ENCODE peak calls at places on chromosomes 11 and 22, in four cellular contexts. V is cardiac fibroblast, L is coronary artery, J is mucosa of descending colon. T is an unnamed sample.

GRCh38 chr22:40797427-40797826 is 21.7 kb downstream of the SLC25A17 start:
- DNase-seq in V (no peak), L (no peak), J (no peak), T (no peak)

GRCh38 chr22:49972163-49973017 is 11.8 kb downstream of the PIM3 start:
- DNase-seq in V (no peak), L (peak), J (peak), T (no peak)

GRCh38 chr11:111797145-111797581 is 31.0 kb upstream of the PPP2R1B start:
- DNase-seq in V (peak), L (no peak), J (peak), T (no peak)

GRCh38 chr11:18012314-18012905 is 437 bp downstream of the SERGEF start:
- DNase-seq in V (peak), L (peak), J (peak), T (no peak)

GRCh38 chr11:86608251-86608799 is 64.1 kb downstream of the ME3 start:
- DNase-seq in V (peak), L (no peak), J (peak), T (no peak)

GRCh38 chr11:44774131-44774530 is 47.4 kb downstream of the TSPAN18 start:
- DNase-seq in V (peak), L (peak), J (peak), T (no peak)

GRCh38 chr22:49568751-49569285 is 258.9 kb downstream of the BRD1 start:
- DNase-seq in V (no peak), L (no peak), J (no peak), T (no peak)

GRCh38 chr22:36619797-36620390 is 83.7 kb downstream of the CACNG2 start:
- DNase-seq in V (no peak), L (peak), J (no peak), T (no peak)

GRCh38 chr11:30631148-30631547 is 45.0 kb upstream of the MPPED2 start:
- DNase-seq in V (no peak), L (no peak), J (no peak), T (no peak)

GRCh38 chr22:47692811-47693210 is 930.4 kb downstream of the TBC1D22A start:
- DNase-seq in V (no peak), L (no peak), J (no peak), T (no peak)

GRCh38 chr22:16957781-16958180 is 50.2 kb downstream of the GAB4 start:
- DNase-seq in V (no peak), L (no peak), J (no peak), T (no peak)

GRCh38 chr22:44147036-44147645 is 33.6 kb upstream of the PARVG start:
- DNase-seq in V (no peak), L (no peak), J (no peak), T (no peak)

GRCh38 chr22:19121631-19122142 is 525 bp downstream of the DGCR2 start:
- DNase-seq in V (peak), L (peak), J (peak), T (no peak)

GRCh38 chr22:19122143-19122751 is at the start of gene DGCR2:
- DNase-seq in V (peak), L (peak), J (peak), T (peak)

GRCh38 chr22:19124377-19124776 is 2.2 kb upstream of the DGCR2 start:
- DNase-seq in V (no peak), L (no peak), J (no peak), T (no peak)

GRCh38 chr22:19123936-19124335 is 1.7 kb upstream of the DGCR2 start:
- DNase-seq in V (no peak), L (no peak), J (no peak), T (no peak)

DNA sequence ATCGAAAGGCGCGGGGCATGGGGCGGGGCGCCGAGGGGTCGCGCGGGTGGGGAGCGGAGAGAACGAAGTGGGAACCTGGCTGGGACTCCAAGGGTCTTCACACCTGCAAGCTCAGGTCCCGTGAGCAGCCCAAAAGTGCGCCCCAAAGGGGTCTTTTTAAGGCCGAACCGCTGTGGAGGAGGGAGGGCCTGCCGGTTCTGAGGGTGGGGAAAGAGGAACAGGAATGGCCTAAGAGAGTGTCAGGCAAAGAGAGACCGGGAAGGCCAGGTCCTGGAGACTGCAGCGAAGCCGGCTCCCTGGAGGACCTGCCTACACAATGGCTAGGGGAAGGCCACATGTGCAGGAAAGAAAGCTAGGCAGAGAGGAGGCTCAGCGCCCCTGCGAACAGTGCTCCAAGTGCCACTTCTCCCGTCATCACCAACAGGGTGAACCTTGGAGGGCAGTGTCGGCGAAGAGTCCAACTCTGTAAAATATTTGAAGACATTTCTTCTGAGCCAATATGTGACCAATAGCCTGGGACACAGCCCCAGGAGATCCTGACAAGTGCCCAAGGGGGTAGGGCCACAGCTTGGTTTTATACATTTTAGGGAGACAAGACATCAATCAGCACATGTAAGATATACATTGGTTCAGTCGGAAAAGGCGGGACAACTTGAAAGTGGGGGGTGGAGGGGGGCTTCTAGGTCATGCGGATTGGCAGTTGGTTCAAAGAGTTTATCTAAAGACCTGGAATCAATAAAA is 710 bp upstream of the DGCR2 start:
- DNase-seq in V (no peak), L (no peak), J (no peak), T (no peak)
- TF ChIP-seq CTCF in V (no peak), L (no peak), J (no peak), T (no peak)

GRCh38 chr11:34846467-34846866 is 69.7 kb downstream of the APIP start:
- DNase-seq in V (no peak), L (no peak), J (no peak), T (no peak)

GRCh38 chr11:34844466-34845112 is 71.6 kb downstream of the APIP start:
- DNase-seq in V (no peak), L (no peak), J (no peak), T (no peak)

GRCh38 chr11:34839969-34840368 is 76.2 kb downstream of the APIP start:
- DNase-seq in V (no peak), L (no peak), J (no peak), T (no peak)

GRCh38 chr11:34837246-34837856 is 78.8 kb downstream of the APIP start:
- DNase-seq in V (peak), L (no peak), J (no peak), T (no peak)

DNA sequence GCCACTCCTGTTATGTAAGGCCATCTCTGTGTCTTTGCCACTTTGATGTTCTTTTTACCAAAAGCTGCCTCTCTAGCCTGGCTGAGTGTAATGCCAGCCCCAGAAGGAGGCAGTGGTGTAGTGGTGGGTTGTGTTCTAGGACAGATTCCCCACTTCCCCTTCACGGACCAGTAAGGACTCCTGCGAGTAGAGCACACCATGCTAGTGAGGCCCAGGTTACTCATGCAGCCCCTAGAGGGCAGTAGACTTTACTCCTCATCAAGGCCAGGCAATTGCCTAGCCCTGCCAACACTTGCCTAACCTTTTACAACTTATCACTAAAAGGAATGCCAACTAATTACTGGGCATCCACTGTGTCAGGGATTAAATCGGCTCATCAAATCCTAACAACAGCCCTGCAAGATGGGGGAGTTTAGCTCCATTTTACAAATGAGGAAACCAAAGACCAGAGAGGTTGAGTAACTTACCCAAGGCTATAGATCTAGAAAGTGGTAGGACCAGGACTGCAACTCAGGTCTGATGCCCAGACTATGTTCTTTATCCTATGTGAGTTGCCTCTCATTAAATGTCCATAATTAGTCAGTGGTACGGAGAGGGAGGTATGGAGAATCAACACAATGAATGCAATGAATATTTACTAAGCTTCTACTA is 75.3 kb downstream of the APIP start:
- DNase-seq in V (peak), L (no peak), J (peak), T (no peak)
- TF ChIP-seq CTCF in V (peak), L (no peak), J (no peak), T (peak)

DNA sequence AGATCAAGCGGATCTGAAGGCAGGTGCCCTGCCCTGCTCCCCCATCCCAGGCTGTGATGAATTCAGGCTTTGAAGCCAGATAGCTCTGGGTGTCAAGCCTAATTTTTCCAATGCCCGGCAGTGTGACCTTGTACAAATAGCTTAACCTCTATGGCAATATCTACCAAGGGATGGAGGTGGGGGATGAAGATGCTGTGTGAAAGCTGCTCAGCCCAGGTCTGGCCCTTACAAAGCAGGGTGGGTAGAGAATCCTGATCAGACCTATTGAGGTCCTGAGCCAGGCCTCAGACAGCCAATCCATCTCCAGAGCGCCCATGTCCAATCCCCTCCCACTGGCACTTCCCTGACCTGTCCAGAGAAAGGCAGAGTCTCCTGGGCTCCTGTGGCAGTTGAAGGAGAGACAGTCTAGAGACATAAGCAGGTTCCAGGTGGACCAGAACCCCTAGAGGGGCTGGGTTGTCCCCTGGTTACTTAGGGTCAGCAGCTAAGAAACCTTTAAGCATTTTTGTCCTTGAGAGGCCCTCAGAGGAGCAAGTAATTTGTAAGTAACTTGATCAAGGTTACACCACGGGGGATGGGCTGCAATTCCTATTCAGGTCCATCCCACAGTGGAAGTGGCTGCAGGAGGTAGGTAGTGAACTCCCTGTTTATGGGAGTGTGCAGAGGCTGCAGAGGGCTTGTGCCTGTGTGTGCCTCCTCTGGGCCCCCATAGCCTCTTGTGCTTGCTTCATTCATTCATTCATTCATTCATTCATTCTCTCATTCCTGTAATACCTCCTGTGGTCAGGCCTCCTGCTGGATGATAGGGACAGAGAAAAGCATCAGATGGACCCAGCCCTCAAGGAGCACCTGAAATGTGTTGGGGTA is 10.4 kb downstream of the P2RY2 start:
- DNase-seq in V (no peak), L (peak), J (no peak), T (peak)
- TF ChIP-seq CTCF in V (no peak), L (no peak), J (no peak), T (no peak)

GRCh38 chr11:69643646-69644045 is 2.7 kb downstream of the CCND1 start:
- DNase-seq in V (no peak), L (peak), J (peak), T (no peak)
- TF ChIP-seq CTCF in V (no peak), L (no peak), J (no peak), T (no peak)

GRCh38 chr22:19111584-19111983 is 10.6 kb downstream of the DGCR2 start:
- DNase-seq in V (no peak), L (no peak), J (no peak), T (no peak)
- TF ChIP-seq CTCF in V (no peak), L (no peak), J (no peak), T (no peak)

DNA sequence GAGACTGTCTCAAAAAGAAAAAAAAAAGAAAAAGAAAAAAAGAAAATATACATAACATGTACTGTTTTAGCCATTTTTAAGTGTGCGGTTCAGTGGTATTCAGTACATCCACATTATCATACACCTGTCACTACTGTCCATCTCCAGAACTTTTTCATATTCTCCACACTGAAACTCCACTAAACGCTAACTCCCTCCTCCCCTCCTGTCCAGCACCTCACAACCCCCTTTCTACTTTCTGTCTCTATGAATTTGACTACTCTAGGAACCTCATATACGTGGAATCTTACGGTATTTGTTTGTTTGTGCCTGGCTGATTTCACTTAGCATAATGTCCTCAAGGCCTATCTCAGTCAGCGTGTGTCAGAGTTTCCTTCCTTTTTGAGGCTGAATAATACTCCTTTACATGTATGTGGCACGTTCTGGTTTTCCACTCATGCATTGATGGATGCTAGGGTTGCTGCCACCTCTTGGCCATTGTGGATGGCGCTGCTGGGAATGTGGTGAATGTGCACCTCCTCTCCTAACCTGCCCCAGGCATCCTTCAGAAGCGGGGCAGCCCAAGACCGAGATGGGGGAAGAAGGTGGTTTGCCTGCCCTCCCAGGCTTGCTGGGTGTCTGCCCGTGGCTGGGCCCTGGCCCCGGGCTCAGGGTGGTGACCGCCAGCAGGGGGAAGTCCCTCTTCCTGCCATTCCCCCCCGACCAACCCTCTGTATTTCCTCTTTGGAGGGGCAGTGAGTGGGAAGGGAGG is 60.5 kb downstream of the BCR start:
- DNase-seq in V (peak), L (no peak), J (peak), T (no peak)
- TF ChIP-seq CTCF in V (peak), L (no peak), J (no peak), T (peak)

GRCh38 chr11:67275606-67276409 is 9.5 kb downstream of the GRK2 start:
- DNase-seq in V (no peak), L (no peak), J (no peak), T (no peak)

GRCh38 chr11:67277231-67277961 is 11.1 kb downstream of the GRK2 start:
- DNase-seq in V (peak), L (peak), J (peak), T (no peak)

GRCh38 chr11:67274768-67275605 is 8.7 kb downstream of the GRK2 start:
- DNase-seq in V (no peak), L (no peak), J (no peak), T (no peak)

GRCh38 chr11:67278135-67278938 is 10.8 kb upstream of the ANKRD13D start:
- DNase-seq in V (no peak), L (no peak), J (no peak), T (no peak)

GRCh38 chr11:67276821-67277230 is 10.6 kb downstream of the GRK2 start:
- DNase-seq in V (peak), L (no peak), J (peak), T (no peak)
- TF ChIP-seq CTCF in V (peak), L (no peak), J (no peak), T (no peak)

DNA sequence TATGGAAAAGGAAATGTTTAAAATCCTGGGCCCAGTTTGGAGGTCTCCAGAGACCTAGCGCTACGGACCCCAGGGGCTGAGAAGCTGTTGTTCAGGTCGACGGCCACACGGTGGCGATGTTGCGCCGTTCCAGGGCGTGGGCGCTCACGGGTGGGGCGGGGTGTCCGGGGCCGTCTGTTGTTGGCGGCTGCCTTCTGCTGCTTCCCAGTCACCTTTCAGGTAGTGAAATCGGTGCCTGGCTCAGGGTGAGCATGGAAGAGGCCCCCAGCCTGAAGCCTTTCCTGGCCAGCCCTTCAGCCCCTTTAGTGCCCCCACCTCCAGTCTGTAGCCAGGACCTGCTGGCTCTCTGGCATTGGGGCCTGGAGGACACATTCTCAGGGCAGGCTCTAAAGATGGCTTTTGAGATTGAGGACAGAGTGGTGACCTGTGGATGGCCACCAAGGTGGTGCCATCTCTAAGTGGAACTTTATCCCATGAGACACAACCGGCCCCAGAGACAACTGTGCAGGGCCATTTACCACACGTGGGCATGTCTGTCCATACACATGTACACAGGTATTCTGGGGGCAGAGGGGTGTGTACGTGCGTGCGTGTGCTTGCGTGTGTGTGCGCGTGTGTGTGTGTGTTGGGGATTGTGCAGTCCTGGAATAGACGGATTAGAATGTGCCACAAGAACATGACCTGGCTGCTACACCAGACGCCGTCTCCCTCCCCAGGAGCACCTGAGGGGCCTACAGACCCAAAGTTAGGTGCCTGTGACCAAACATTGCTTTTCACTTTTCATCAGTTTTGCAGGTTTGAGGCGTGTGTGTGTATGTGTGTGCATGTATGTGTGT is 53.8 kb downstream of the ST14 start:
- DNase-seq in V (peak), L (peak), J (peak), T (peak)
- TF ChIP-seq CTCF in V (peak), L (peak), J (peak), T (peak)